ENCODE peak calls at places on chromosomes 11 and 22, in four cellular contexts. S, Z, J and P are unnamed samples.

GRCh38 chr22:38317237-38317994 is at the start of gene CSNK1E:
- DNase-seq in Z (peak), J (peak), S (peak), P (peak)

GRCh38 chr22:37953062-37953436 is 352 bp downstream of the C22orf23 start:
- DNase-seq in Z (no peak), J (no peak), S (no peak), P (no peak)

GRCh38 chr11:26983645-26984044 is 10.3 kb upstream of the FIBIN start:
- DNase-seq in J (no peak), S (no peak), Z (no peak), P (no peak)

GRCh38 chr11:58058276-58059010 is 27.7 kb downstream of the OR6Q1 start:
- DNase-seq in Z (no peak), S (peak), J (peak), P (no peak)

GRCh38 chr11:35419713-35420333 is 465 bp upstream of the SLC1A2 start:
- DNase-seq in J (no peak), S (no peak), Z (peak), P (no peak)

GRCh38 chr11:134069426-134069921 is 602 bp downstream of the JAM3 start:
- DNase-seq in Z (no peak), J (no peak), S (peak), P (peak)

GRCh38 chr22:23518381-23519187 is 61.5 kb downstream of the IGLL1 start:
- DNase-seq in J (peak), S (no peak), Z (peak), P (no peak)

GRCh38 chr11:34978236-34979191 is 62.1 kb downstream of the PDHX start:
- DNase-seq in J (no peak), Z (no peak), S (no peak), P (peak)

GRCh38 chr11:100805509-100806199 is 118.6 kb downstream of the ARHGAP42 start:
- DNase-seq in J (no peak), S (no peak), Z (no peak), P (peak)

GRCh38 chr11:83571301-83571700 is 285.1 kb upstream of the CCDC90B start:
- DNase-seq in Z (no peak), S (no peak), J (no peak), P (peak)

GRCh38 chr11:73184953-73185671 is 33.0 kb upstream of the P2RY2 start:
- DNase-seq in Z (peak), J (peak), S (peak), P (peak)

GRCh38 chr11:129222158-129222557 is 30.0 kb upstream of the ARHGAP32 start:
- DNase-seq in S (no peak), Z (no peak), J (no peak), P (no peak)

GRCh38 chr11:69209936-69210659 is 54.4 kb downstream of the SMIM38 start:
- DNase-seq in J (no peak), Z (no peak), S (no peak), P (peak)

GRCh38 chr11:11849127-11849746 is 7.5 kb downstream of the USP47 start:
- DNase-seq in J (peak), S (peak), Z (peak), P (peak)

GRCh38 chr11:134502153-134502550 is 90.1 kb upstream of the B3GAT1 start:
- DNase-seq in Z (no peak), J (no peak), S (no peak), P (no peak)

GRCh38 chr22:26779929-26780328 is 122.5 kb downstream of the MIAT start:
- DNase-seq in Z (no peak), J (no peak), S (no peak), P (no peak)

GRCh38 chr22:26777402-26777801 is 120.0 kb downstream of the MIAT start:
- DNase-seq in J (no peak), Z (no peak), S (no peak), P (peak)

GRCh38 chr22:26779108-26779507 is 121.7 kb downstream of the MIAT start:
- DNase-seq in S (no peak), Z (no peak), J (no peak), P (no peak)

GRCh38 chr22:26778372-26778771 is 121.0 kb downstream of the MIAT start:
- DNase-seq in S (no peak), Z (no peak), J (no peak), P (no peak)

GRCh38 chr22:26775394-26775793 is 118.0 kb downstream of the MIAT start:
- DNase-seq in J (no peak), Z (no peak), S (no peak), P (no peak)
- TF ChIP-seq CTCF in J (no peak), Z (no peak), S (no peak), P (no peak)

DNA sequence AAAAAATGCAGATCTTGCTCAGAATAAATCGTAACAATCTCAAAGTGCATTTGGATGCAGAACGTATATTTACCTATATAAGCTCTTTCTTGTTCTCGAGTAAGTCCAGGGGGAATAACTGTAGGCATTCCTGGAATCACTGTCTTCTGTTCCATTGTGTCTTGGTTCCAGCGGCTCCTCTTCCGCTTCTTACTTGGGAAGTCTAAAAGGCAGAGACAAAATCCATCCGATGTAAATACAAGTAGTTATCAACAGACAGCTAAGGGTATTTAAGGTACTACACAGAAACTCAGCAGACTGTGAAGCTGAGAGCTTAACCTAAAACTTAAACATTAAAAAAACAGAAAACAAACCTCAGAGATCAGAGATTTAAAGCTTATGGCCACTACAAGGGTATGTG is 1.9 kb downstream of the SF1 start:
- DNase-seq in Z (no peak), J (no peak), S (no peak), P (no peak)
- H3K4me3 ChIP-seq in Z (peak), J (peak), S (peak), P (peak)

DNA sequence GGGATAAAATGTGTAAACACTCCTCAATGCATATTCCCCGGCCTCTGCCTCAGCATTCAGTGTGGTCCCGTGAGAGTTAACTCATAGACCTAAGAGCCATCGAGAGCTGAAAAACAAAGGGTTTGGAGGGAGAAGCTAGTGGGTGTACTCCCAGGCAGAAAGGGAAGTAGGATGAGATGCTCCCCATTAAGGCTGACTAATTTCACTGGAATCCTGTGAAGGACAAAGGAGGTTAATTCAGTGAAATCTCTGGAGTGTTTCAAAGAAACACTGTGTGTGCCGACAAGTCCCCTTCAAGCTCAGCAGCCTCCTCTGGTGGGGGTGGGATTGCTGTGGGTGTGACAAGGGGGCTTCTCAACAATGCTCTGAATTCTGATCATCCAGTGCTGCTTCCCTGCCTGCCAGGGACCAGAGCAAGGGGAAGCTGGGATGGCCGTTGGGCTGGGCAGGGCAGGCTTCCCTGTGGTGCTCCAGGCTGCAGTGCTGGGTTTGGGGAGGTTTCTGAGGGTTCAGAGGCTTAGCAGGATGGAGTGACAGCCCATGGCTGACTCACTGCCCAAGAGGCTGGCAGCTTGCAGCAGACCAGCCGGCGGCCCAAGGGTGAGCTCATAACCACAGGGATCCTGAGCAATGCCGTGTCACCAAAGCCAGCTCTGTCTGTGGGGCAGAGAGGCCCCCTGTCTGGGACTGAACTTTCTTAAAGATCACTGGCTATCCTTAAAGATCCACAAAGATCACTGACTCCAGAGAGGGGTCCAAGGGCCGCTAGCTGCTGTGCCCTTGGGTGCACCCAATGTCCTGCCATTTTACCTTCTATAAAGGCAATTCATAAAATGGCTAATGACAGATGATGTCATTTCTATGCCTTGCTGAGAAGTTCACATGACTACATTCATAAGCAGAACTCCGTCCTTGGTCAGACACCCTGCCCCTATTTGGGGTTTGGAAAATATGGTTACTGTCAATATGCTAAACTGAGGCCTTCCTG is 61.3 kb upstream of the BMAL1 start:
- DNase-seq in Z (no peak), J (no peak), S (peak), P (peak)
- TF ChIP-seq CTCF in Z (no peak), J (no peak), S (no peak), P (no peak)

GRCh38 chr11:78672850-78673641 is 98.4 kb upstream of the NARS2 start:
- DNase-seq in Z (no peak), S (no peak), J (no peak), P (no peak)
- H3K4me3 ChIP-seq in Z (no peak), S (no peak), J (no peak), P (no peak)

GRCh38 chr11:67544591-67545242 is 21.5 kb upstream of the CABP2 start:
- DNase-seq in S (no peak), Z (no peak), J (peak), P (no peak)

GRCh38 chr11:67546852-67547251 is 23.6 kb upstream of the CABP2 start:
- DNase-seq in J (no peak), Z (no peak), S (no peak), P (no peak)

GRCh38 chr11:67543585-67543984 is 20.3 kb upstream of the CABP2 start:
- DNase-seq in Z (no peak), S (no peak), J (peak), P (no peak)

GRCh38 chr11:67542971-67543370 is 19.7 kb upstream of the CABP2 start:
- DNase-seq in Z (no peak), J (peak), S (no peak), P (no peak)

GRCh38 chr11:67545280-67545679 is 22.0 kb upstream of the CABP2 start:
- DNase-seq in Z (no peak), S (no peak), J (peak), P (no peak)
- TF ChIP-seq CTCF in Z (no peak), S (no peak), J (no peak), P (no peak)

GRCh38 chr22:19757985-19758895 is 2.3 kb upstream of the TBX1 start:
- DNase-seq in J (no peak), Z (no peak), S (no peak), P (no peak)
- H3K4me3 ChIP-seq in J (no peak), Z (no peak), S (no peak), P (no peak)

DNA sequence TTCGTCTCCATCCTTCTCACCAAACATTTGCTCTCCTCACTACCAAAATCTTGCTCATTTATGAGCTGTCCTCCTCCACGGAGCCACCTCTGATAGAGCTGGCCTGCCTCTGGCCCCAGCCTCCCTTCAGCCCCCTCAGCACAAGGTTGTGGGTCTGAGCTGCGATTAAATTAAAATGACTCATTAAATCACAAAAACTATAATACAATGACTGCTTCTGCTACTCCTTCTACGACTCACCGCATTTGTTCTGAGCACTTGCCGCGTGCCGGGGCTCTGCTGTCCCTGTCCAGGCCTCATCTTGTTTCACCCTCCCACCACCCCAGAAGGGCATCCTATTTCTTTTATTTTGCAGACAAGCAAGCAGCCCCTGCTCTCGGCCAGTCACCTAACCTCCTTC is 49.2 kb upstream of the TIMP3 start:
- DNase-seq in J (no peak), S (no peak), Z (no peak), P (no peak)
- TF ChIP-seq CTCF in J (no peak), S (no peak), Z (no peak), P (no peak)

GRCh38 chr11:68160100-68160695 is 39.0 kb upstream of the CHKA start:
- DNase-seq in Z (no peak), J (no peak), S (no peak), P (no peak)
- H3K4me3 ChIP-seq in Z (no peak), J (no peak), S (no peak), P (no peak)